ENCODE peak calls at places on chromosomes 2 and 18, in ten cellular contexts. One of them, this sample, is unnamed.

GRCh38 chr18:79868168-79868784 is 70.5 kb downstream of the KCNG2 start:
- DNase-seq in NCI-H510A: no peak
- DNase-seq in NCI-H774: no peak
- DNase-seq in heart right ventricle: no peak
- DNase-seq in NCI-H1417: no peak
- DNase-seq in astrocyte of the spinal cord: no peak
- DNase-seq in G401: no peak
- DNase-seq in ureter: no peak
- DNase-seq in endodermal cell: peak; percentile 30
- DNase-seq in stimulated activated CD8-positive, alpha-beta memory T cell treated with anti-CD3 and anti-CD28 coated beads, Interleukin-2, amount 100 ng/mL, for 48 hours: no peak
- DNase-seq in this sample: no peak

GRCh38 chr2:192773044-192773443 is 578.3 kb upstream of the TMEFF2 start:
- DNase-seq in NCI-H510A: no peak
- DNase-seq in NCI-H774: no peak
- DNase-seq in heart right ventricle: no peak
- DNase-seq in NCI-H1417: no peak
- DNase-seq in astrocyte of the spinal cord: no peak
- DNase-seq in G401: no peak
- DNase-seq in ureter: no peak
- DNase-seq in endodermal cell: no peak
- DNase-seq in stimulated activated CD8-positive, alpha-beta memory T cell treated with anti-CD3 and anti-CD28 coated beads, Interleukin-2, amount 100 ng/mL, for 48 hours: no peak
- DNase-seq in this sample: no peak

GRCh38 chr2:237324446-237325236 is 89.3 kb downstream of the COL6A3 start:
- DNase-seq in NCI-H510A: no peak
- DNase-seq in NCI-H774: no peak
- DNase-seq in heart right ventricle: no peak
- DNase-seq in NCI-H1417: no peak
- DNase-seq in astrocyte of the spinal cord: peak; percentile 88
- DNase-seq in G401: no peak
- DNase-seq in ureter: peak; percentile 81
- DNase-seq in endodermal cell: no peak
- DNase-seq in stimulated activated CD8-positive, alpha-beta memory T cell treated with anti-CD3 and anti-CD28 coated beads, Interleukin-2, amount 100 ng/mL, for 48 hours: no peak
- DNase-seq in this sample: no peak

GRCh38 chr18:39685303-39685902 is 2119.8 kb upstream of the CELF4 start:
- DNase-seq in NCI-H510A: no peak
- DNase-seq in NCI-H774: no peak
- DNase-seq in heart right ventricle: no peak
- DNase-seq in NCI-H1417: no peak
- DNase-seq in astrocyte of the spinal cord: no peak
- DNase-seq in G401: no peak
- DNase-seq in ureter: no peak
- DNase-seq in endodermal cell: peak; percentile 84
- DNase-seq in stimulated activated CD8-positive, alpha-beta memory T cell treated with anti-CD3 and anti-CD28 coated beads, Interleukin-2, amount 100 ng/mL, for 48 hours: no peak
- DNase-seq in this sample: no peak

GRCh38 chr2:238810321-238810720 is 37.6 kb upstream of the TWIST2 start:
- DNase-seq in NCI-H510A: no peak
- DNase-seq in NCI-H774: no peak
- DNase-seq in heart right ventricle: no peak
- DNase-seq in NCI-H1417: no peak
- DNase-seq in astrocyte of the spinal cord: no peak
- DNase-seq in G401: no peak
- DNase-seq in ureter: no peak
- DNase-seq in endodermal cell: no peak
- DNase-seq in stimulated activated CD8-positive, alpha-beta memory T cell treated with anti-CD3 and anti-CD28 coated beads, Interleukin-2, amount 100 ng/mL, for 48 hours: no peak
- DNase-seq in this sample: no peak

GRCh38 chr2:1491751-1492150 is 78.5 kb downstream of the TPO start:
- DNase-seq in NCI-H510A: no peak
- DNase-seq in NCI-H774: no peak
- DNase-seq in heart right ventricle: no peak
- DNase-seq in NCI-H1417: no peak
- DNase-seq in astrocyte of the spinal cord: no peak
- DNase-seq in G401: no peak
- DNase-seq in ureter: no peak
- DNase-seq in endodermal cell: no peak
- DNase-seq in stimulated activated CD8-positive, alpha-beta memory T cell treated with anti-CD3 and anti-CD28 coated beads, Interleukin-2, amount 100 ng/mL, for 48 hours: no peak
- DNase-seq in this sample: no peak

GRCh38 chr2:85770369-85770768 is 16.6 kb downstream of the ATOH8 start:
- DNase-seq in NCI-H510A: no peak
- DNase-seq in NCI-H774: no peak
- DNase-seq in heart right ventricle: no peak
- DNase-seq in NCI-H1417: no peak
- DNase-seq in astrocyte of the spinal cord: peak; percentile 50
- DNase-seq in G401: no peak
- DNase-seq in ureter: no peak
- DNase-seq in endodermal cell: no peak
- DNase-seq in stimulated activated CD8-positive, alpha-beta memory T cell treated with anti-CD3 and anti-CD28 coated beads, Interleukin-2, amount 100 ng/mL, for 48 hours: no peak
- DNase-seq in this sample: no peak

GRCh38 chr2:197798187-197798586 is 6.2 kb upstream of the PLCL1 start:
- DNase-seq in NCI-H510A: no peak
- DNase-seq in NCI-H774: no peak
- DNase-seq in heart right ventricle: no peak
- DNase-seq in NCI-H1417: no peak
- DNase-seq in astrocyte of the spinal cord: no peak
- DNase-seq in G401: no peak
- DNase-seq in ureter: no peak
- DNase-seq in endodermal cell: no peak
- DNase-seq in stimulated activated CD8-positive, alpha-beta memory T cell treated with anti-CD3 and anti-CD28 coated beads, Interleukin-2, amount 100 ng/mL, for 48 hours: no peak
- DNase-seq in this sample: no peak

GRCh38 chr2:113277474-113278072 is 1.1 kb downstream of the PAX8 start:
- DNase-seq in NCI-H510A: no peak
- DNase-seq in NCI-H774: no peak
- DNase-seq in heart right ventricle: no peak
- DNase-seq in NCI-H1417: no peak
- DNase-seq in astrocyte of the spinal cord: no peak
- DNase-seq in G401: no peak
- DNase-seq in ureter: no peak
- DNase-seq in endodermal cell: peak; percentile 81
- DNase-seq in stimulated activated CD8-positive, alpha-beta memory T cell treated with anti-CD3 and anti-CD28 coated beads, Interleukin-2, amount 100 ng/mL, for 48 hours: no peak
- DNase-seq in this sample: no peak

This sample was measured in NCI-H1092.